ENCODE peak calls at places on chromosomes 7 and 10, in six cellular contexts. K, E, R, C, L and N are unnamed samples.
A peak's percentile ranks its signal among the peaks of the same experiment; 100 is the strongest.

GRCh38 chr7:100430450-100431285 is 1.0 kb downstream of the MEPCE start:
- DNase-seq in R (no peak), E (no peak), L (no peak), C (no peak), K (no peak), N (no peak)

GRCh38 chr10:30529373-30529998 is 95.5 kb downstream of the MAP3K8 start:
- DNase-seq in E (peak; percentile 81), K (peak; percentile 79), R (peak; percentile 94), L (no peak), C (peak; percentile 27), N (no peak)

GRCh38 chr10:63765126-63765525 is 243.9 kb downstream of the REEP3 start:
- DNase-seq in K (no peak), C (no peak), R (no peak), L (peak; percentile 21), E (no peak), N (no peak)

GRCh38 chr10:46305986-46306385 is 19.2 kb downstream of the ANTXRL start:
- DNase-seq in C (no peak), L (no peak), E (no peak), K (no peak), R (no peak), N (no peak)

GRCh38 chr10:92699518-92700272 is 9.9 kb downstream of the HHEX start:
- DNase-seq in R (peak; percentile 85), K (peak; percentile 64), E (no peak), C (no peak), L (peak; percentile 71), N (no peak)

GRCh38 chr7:107138696-107139420 is 29.9 kb upstream of the HBP1 start:
- DNase-seq in E (no peak), L (no peak), R (no peak), K (no peak), C (no peak), N (no peak)

GRCh38 chr10:86956195-86956840 is 1.1 kb downstream of the MMRN2 start:
- DNase-seq in R (no peak), E (no peak), K (no peak), L (no peak), C (no peak), N (no peak)

GRCh38 chr10:89744021-89744420 is 42.6 kb downstream of the KIF20B start:
- DNase-seq in C (no peak), E (no peak), R (no peak), L (no peak), K (no peak), N (no peak)

GRCh38 chr10:121942749-121943148 is 14.9 kb upstream of the ATE1 start:
- DNase-seq in K (no peak), R (peak; percentile 95), C (no peak), E (peak; percentile 30), L (peak; percentile 82), N (no peak)

GRCh38 chr10:86192686-86193085 is 173.9 kb downstream of the GRID1 start:
- DNase-seq in L (no peak), C (no peak), R (no peak), E (no peak), K (no peak), N (no peak)

GRCh38 chr10:112446055-112446854 is 459 bp downstream of the ZDHHC6 start:
- DNase-seq in E (no peak), C (no peak), K (no peak), L (no peak), R (peak; percentile 59), N (no peak)

GRCh38 chr7:114087674-114088539 is 169.1 kb upstream of the PPP1R3A start:
- DNase-seq in C (peak; percentile 27), E (peak; percentile 34), K (peak; percentile 44), R (no peak), L (no peak), N (no peak)

GRCh38 chr10:33273295-33274002 is 61.0 kb downstream of the NRP1 start:
- DNase-seq in K (peak; percentile 90), R (no peak), L (peak; percentile 98), C (peak; percentile 64), E (peak; percentile 91), N (peak; percentile 36)

GRCh38 chr10:70982443-70982842 is 94.1 kb upstream of the PCBD1 start:
- DNase-seq in R (no peak), K (no peak), E (no peak), C (no peak), L (no peak), N (no peak)

GRCh38 chr7:149662591-149663095 is 110.7 kb downstream of the ZNF467 start:
- DNase-seq in K (peak; percentile 70), R (peak; percentile 82), C (peak; percentile 15), L (peak; percentile 83), E (peak; percentile 83), N (peak; percentile 75)

GRCh38 chr7:151051108-151051507 is 2.8 kb downstream of the ASIC3 start:
- DNase-seq in L (no peak), E (peak; percentile 61), K (peak; percentile 61), C (no peak), R (peak; percentile 90), N (no peak)

GRCh38 chr10:59962755-59963154 is 56.4 kb upstream of the CCDC6 start:
- DNase-seq in K (no peak), E (no peak), L (no peak), R (no peak), C (no peak), N (no peak)

GRCh38 chr7:18873674-18874341 is 243.6 kb downstream of the TWIST1 start:
- DNase-seq in E (no peak), R (no peak), K (no peak), C (no peak), L (no peak), N (no peak)

GRCh38 chr7:82122290-82122689 is 321.3 kb downstream of the CACNA2D1 start:
- DNase-seq in R (no peak), E (no peak), C (no peak), L (no peak), K (no peak), N (no peak)

GRCh38 chr10:122282253-122282671 is 11.2 kb downstream of the BTBD16 start:
- DNase-seq in C (no peak), E (no peak), L (no peak), K (no peak), R (peak; percentile 16), N (no peak)

GRCh38 chr7:124085168-124085567 is 52.3 kb upstream of the TMEM229A start:
- DNase-seq in L (no peak), R (no peak), E (peak; percentile 91), C (no peak), K (peak; percentile 18), N (no peak)

GRCh38 chr7:5425507-5426225 is 2.0 kb upstream of the TNRC18 start:
- DNase-seq in K (peak; percentile 75), E (peak; percentile 88), R (peak; percentile 94), C (peak; percentile 81), L (peak; percentile 87), N (peak; percentile 88)

GRCh38 chr10:114631678-114632417 is 26.2 kb downstream of the ABLIM1 start:
- DNase-seq in C (no peak), K (peak; percentile 74), L (no peak), E (peak; percentile 54), R (peak; percentile 31), N (peak; percentile 76)

GRCh38 chr7:101162551-101163280 is 2.7 kb downstream of the VGF start:
- DNase-seq in E (peak; percentile 17), C (no peak), K (no peak), R (peak; percentile 88), L (peak; percentile 70), N (no peak)

GRCh38 chr10:17175551-17175950 is 25.9 kb downstream of the TRDMT1 start:
- DNase-seq in E (no peak), C (no peak), L (no peak), K (no peak), R (no peak), N (no peak)

GRCh38 chr7:13407911-13408310 is 581.6 kb downstream of the ETV1 start:
- DNase-seq in L (no peak), K (no peak), C (no peak), R (no peak), E (no peak), N (no peak)

GRCh38 chr10:100912013-100912608 is 652 bp upstream of the SLF2 start:
- DNase-seq in L (no peak), E (peak; percentile 15), C (no peak), K (no peak), R (no peak), N (no peak)

GRCh38 chr7:27897001-27897400 is 157.0 kb downstream of the TAX1BP1 start:
- DNase-seq in R (no peak), K (no peak), E (no peak), C (no peak), L (no peak), N (no peak)

DNA sequence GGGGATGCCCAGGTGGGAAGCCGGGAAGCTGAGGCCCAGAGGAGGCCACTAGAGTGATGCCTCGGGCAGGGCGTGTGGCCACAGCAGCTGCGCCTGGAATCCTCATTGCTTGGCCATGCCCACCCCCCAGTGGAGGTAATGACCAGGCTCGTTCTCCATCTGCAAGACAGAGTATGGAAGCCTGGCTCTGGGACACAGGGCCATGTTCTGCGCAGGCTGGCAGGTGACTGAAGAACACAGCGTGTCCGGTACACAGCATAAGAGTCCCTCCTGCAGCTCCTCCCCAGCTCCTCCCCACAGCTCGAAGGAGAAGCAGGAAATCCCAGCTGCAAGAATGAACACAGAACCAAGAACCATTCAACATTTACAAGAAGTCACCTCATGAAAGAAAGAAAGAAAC is 64.8 kb downstream of the SMURF1 start:
- DNase-seq in L (no peak), R (no peak), K (no peak), E (peak; percentile 51), C (no peak), N (no peak)
- TF ChIP-seq POLR2A in L (no peak), R (no peak), K (no peak), E (no peak), C (no peak), N (no peak)

GRCh38 chr10:80522756-80523363 is 14.8 kb upstream of the SH2D4B start:
- DNase-seq in K (peak; percentile 1), C (no peak), R (no peak), L (no peak), E (no peak), N (no peak)
- TF ChIP-seq POLR2A in K (no peak), C (no peak), R (no peak), L (no peak), E (no peak), N (no peak)

DNA sequence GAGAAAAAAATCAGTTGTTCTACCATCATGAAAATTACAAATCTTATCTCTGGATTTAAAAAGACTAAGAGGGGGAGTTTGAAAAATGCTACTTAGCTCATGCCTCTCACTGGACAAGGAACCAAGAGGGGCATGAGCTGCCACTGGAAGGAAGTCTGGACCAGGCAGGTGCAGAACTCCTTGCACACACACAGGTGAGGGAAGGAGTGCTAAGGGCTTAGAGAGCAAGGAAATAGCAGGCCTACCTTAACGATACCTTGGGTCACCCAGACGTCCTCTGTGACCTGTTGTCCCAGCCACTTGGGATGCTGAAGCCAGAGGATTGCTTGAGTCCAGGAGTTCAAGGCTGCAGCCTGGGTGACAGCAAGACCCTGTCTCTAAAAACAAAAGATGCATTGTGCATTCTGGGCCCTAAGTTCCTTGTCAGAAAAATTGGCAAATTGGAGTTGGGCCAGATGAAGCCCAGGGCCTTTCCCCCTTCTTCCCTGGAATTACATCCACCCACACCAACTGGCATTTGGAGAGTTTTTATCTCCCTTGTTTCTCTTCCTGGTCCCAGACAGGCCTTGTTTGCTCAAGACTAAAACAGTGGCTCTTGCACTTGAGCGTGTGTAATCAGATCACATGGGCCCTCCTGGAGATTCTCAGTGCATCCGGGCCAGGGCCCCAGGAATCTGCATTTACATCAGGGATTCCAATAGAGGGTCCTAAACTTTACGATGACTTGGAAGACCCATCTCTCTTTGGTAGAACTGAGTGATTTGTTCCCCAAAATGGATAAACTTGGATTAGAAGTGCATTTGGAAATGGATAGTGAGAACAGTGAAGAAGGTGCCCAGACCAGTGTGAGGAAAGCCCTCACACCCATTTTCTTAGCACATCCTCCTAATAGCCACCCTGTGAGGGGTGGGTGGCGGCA is 3.0 kb downstream of the DDIT4 start:
- DNase-seq in C (no peak), E (peak; percentile 86), K (peak; percentile 31), L (peak; percentile 89), R (peak; percentile 14), N (peak; percentile 77)
- TF ChIP-seq POLR2A in C (no peak), E (peak; percentile 93), K (no peak), L (peak; percentile 86), R (no peak), N (no peak)

GRCh38 chr7:139230774-139231512 is at the start of gene UBN2:
- DNase-seq in K (peak; percentile 97), L (peak; percentile 97), C (peak; percentile 95), R (peak; percentile 100), E (peak; percentile 98), N (peak; percentile 94)
- TF ChIP-seq POLR2A in K (peak; percentile 56), L (peak; percentile 93), C (peak; percentile 70), R (peak; percentile 78), E (peak; percentile 78), N (peak; percentile 76)